ENCODE peak calls at places on chromosome 22, in four cellular contexts. Y is brain microvascular endothelial cell; I is foreskin fibroblast; B is CD4-positive, alpha-beta T cell. Z is an unnamed sample.

GRCh38 chr22:32996702-32997101 is 61.5 kb downstream of the SYN3 start:
- DNase-seq in Y (no peak), I (peak; percentile 60), B (no peak), Z (no peak)

GRCh38 chr22:35887296-35887875 is 141.2 kb downstream of the RBFOX2 start:
- DNase-seq in Y (no peak), I (no peak), B (no peak), Z (no peak)

GRCh38 chr22:23315341-23315917 is 135.1 kb downstream of the BCR start:
- DNase-seq in Y (peak; percentile 66), I (peak; percentile 73), B (no peak), Z (peak; percentile 53)

GRCh38 chr22:36027579-36027959 is 1.1 kb downstream of the RBFOX2 start:
- DNase-seq in Y (no peak), I (peak; percentile 43), B (no peak), Z (no peak)

GRCh38 chr22:27412866-27413445 is 388.6 kb downstream of the MN1 start:
- DNase-seq in Y (no peak), I (no peak), B (no peak), Z (no peak)

GRCh38 chr22:45397806-45398205 is 15.6 kb downstream of the SMC1B start:
- DNase-seq in Y (no peak), I (no peak), B (no peak), Z (no peak)

GRCh38 chr22:33389927-33390326 is 331.7 kb upstream of the SYN3 start:
- DNase-seq in Y (peak; percentile 56), I (no peak), B (no peak), Z (no peak)

GRCh38 chr22:31754813-31755212 is 994 bp downstream of the DEPDC5 start:
- DNase-seq in Y (no peak), I (no peak), B (no peak), Z (no peak)

GRCh38 chr22:22712092-22712658 is 67.8 kb downstream of the GGTLC2 start:
- DNase-seq in Y (no peak), I (no peak), B (no peak), Z (no peak)

GRCh38 chr22:23908561-23909205 is 14.5 kb downstream of the MIF start:
- DNase-seq in Y (no peak), I (no peak), B (no peak), Z (no peak)

GRCh38 chr22:42892571-42893316 is 35.7 kb upstream of the ARFGAP3 start:
- DNase-seq in Y (no peak), I (no peak), B (no peak), Z (no peak)

GRCh38 chr22:28410050-28410816 is 269.4 kb downstream of the TTC28 start:
- DNase-seq in Y (peak; percentile 7), I (peak; percentile 74), B (no peak), Z (no peak)

GRCh38 chr22:41725510-41726110 is 26.3 kb downstream of the MEI1 start:
- DNase-seq in Y (peak; percentile 1), I (no peak), B (no peak), Z (no peak)

GRCh38 chr22:47267531-47268282 is 505.3 kb downstream of the TBC1D22A start:
- DNase-seq in Y (no peak), I (no peak), B (no peak), Z (no peak)
- TF ChIP-seq CTCF in Y (no peak), I (no peak), B (no peak), Z (no peak)

GRCh38 chr22:43923631-43924548 is at the start of gene PNPLA3:
- DNase-seq in Y (peak; percentile 88), I (peak; percentile 95), B (peak; percentile 69), Z (peak; percentile 60)
- TF ChIP-seq CTCF in Y (peak; percentile 52), I (peak; percentile 22), B (no peak), Z (no peak)

DNA sequence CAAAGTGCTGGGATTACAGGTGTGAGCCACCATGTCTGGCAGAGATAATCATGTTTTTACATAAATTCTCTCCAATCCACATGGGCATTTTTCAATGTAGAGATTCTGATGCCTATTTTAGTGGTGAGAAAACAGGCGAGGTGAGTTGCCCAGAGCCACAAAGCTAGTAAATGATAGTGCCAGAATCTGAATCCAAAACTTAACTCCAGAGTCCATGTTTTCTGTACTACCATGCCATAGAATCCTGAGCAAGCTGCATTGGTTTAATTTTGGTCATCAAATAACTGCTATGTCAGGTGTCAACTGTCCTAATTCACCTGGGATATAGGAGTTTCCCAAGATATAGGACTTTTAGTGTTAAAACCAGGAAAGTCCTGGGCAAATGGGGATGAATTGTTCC is 13.6 kb downstream of the NEFH start:
- DNase-seq in Y (no peak), I (no peak), B (no peak), Z (no peak)
- TF ChIP-seq CTCF in Y (no peak), I (no peak), B (no peak), Z (no peak)

DNA sequence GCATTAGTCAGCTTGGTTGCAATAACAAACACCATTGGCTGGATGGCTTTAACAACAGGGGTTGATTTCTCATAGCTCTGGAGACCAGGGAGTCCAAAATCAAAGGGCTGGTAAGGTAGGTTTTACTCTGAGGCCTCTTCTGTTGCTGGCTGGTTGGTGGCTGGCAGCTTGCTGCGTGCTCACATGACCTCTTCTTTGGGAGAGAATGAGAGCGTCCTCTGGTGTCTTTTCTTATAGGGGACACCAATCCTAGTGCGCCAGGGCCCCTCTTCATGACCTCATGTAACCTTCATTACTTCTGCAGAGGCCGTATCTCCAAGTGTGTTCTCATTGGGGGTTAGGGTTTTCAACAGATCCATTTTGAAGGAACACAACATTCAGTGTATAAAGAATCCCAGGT is 1308.3 kb downstream of the TBC1D22A start:
- DNase-seq in Y (no peak), I (no peak), B (no peak), Z (no peak)
- TF ChIP-seq CTCF in Y (no peak), I (no peak), B (no peak), Z (no peak)

GRCh38 chr22:20116951-20117645 is at the start of gene TRMT2A:
- DNase-seq in Y (peak; percentile 97), I (peak; percentile 100), B (peak; percentile 93), Z (peak; percentile 97)
- TF ChIP-seq CTCF in Y (no peak), I (no peak), B (no peak), Z (no peak)

GRCh38 chr22:49499433-49500075 is 328.1 kb downstream of the BRD1 start:
- DNase-seq in Y (no peak), I (no peak), B (no peak), Z (no peak)
- TF ChIP-seq CTCF in Y (no peak), I (no peak), B (no peak), Z (no peak)

GRCh38 chr22:37058917-37059701 is 7.6 kb downstream of the KCTD17 start:
- DNase-seq in Y (no peak), I (no peak), B (no peak), Z (no peak)
- TF ChIP-seq CTCF in Y (no peak), I (no peak), B (no peak), Z (no peak)

GRCh38 chr22:25420925-25421904 is 143.3 kb upstream of the GRK3 start:
- DNase-seq in Y (no peak), I (peak; percentile 38), B (no peak), Z (no peak)
- TF ChIP-seq CTCF in Y (peak; percentile 3), I (no peak), B (no peak), Z (no peak)

GRCh38 chr22:26086359-26086758 is 82.9 kb upstream of the SEZ6L start:
- DNase-seq in Y (no peak), I (no peak), B (no peak), Z (no peak)
- TF ChIP-seq CTCF in Y (no peak), I (no peak), B (no peak), Z (no peak)

DNA sequence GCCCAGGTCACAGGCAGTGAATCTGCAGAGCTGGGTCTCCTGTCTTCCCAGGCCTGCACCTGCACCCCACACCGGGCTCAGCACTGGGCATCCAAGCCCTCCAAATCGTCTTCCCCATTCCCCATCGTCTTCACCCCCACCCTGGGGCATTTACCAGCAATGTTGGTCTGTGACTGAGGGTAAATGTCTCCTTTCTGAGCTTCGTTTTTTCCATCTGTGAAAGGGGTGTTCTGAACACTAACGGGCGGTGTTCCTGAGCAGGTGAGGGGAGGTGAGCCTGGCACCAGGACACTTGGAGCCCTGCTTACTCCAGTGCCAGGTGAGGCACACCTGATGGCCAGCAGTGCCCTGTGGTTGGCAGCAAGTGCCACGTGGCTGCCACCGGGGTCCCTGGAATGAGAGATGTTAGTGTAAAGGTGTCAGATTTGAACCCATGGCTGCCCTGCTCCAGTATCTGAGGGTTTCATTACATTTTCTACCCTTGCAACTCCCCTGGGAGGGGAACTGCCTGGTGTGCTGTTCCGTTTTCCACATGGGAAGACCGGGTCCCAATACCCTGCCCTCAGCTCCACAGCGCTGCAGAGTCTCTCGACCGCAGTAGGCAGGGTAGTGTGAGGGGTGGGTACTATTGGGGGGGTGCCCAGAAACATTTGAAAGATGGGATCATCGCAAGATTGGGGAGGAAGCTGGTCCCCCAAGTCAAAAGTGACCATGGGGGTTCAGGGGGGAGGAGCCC is 1.9 kb downstream of the CDC42EP1 start:
- DNase-seq in Y (no peak), I (no peak), B (no peak), Z (no peak)
- TF ChIP-seq CTCF in Y (no peak), I (no peak), B (peak; percentile 10), Z (no peak)

Z was measured in activated B cell treated with CpG ODN at 0.5 μM for 24 hours.